ENCODE peak calls at places on chromosomes 13 and 19, in nine cellular contexts. S is astrocyte of the spinal cord; R is neural progenitor cell; M is activated CD8-positive, alpha-beta T cell treated with anti-CD3 and anti-CD28 coated beads, Interleukin-2, amount 10 ng/mL, durations not matched to agents 7 days and 5 days; T is AG09309; Z is SK-N-DZ; V is tibial nerve; J is globus pallidus; G is iris pigment epithelial cell. Q is an unnamed sample.

GRCh38 chr13:49348748-49349147 is 95.1 kb downstream of the CAB39L start:
- DNase-seq in S (no peak), R (peak; percentile 31), M (no peak), T (no peak), Z (no peak), V (no peak), J (no peak), G (no peak), Q (no peak)

GRCh38 chr19:14337510-14337909 is 43.7 kb upstream of the ADGRE5 start:
- DNase-seq in S (no peak), R (peak; percentile 58), M (peak; percentile 45), T (no peak), Z (no peak), V (no peak), J (no peak), G (peak; percentile 20), Q (no peak)

GRCh38 chr19:8135946-8136618 is 13.3 kb downstream of the FBN3 start:
- DNase-seq in S (no peak), R (no peak), M (no peak), T (no peak), Z (no peak), V (no peak), J (no peak), G (no peak), Q (no peak)

GRCh38 chr19:46878613-46879375 is 18.0 kb downstream of the ARHGAP35 start:
- DNase-seq in S (peak; percentile 93), R (no peak), M (no peak), T (no peak), Z (no peak), V (no peak), J (no peak), G (peak; percentile 94), Q (peak; percentile 48)

GRCh38 chr13:64917566-64917965 is 2312.6 kb downstream of the PCDH9 start:
- DNase-seq in S (no peak), R (no peak), M (no peak), T (no peak), Z (no peak), V (no peak), J (no peak), G (no peak), Q (no peak)

GRCh38 chr19:11489378-11489777 is 8.5 kb upstream of the ELAVL3 start:
- DNase-seq in S (no peak), R (no peak), M (no peak), T (no peak), Z (no peak), V (no peak), J (no peak), G (no peak), Q (no peak)

GRCh38 chr13:31997641-31998040 is 33.9 kb upstream of the FRY start:
- DNase-seq in S (no peak), R (no peak), M (no peak), T (no peak), Z (no peak), V (no peak), J (no peak), G (no peak), Q (no peak)

GRCh38 chr19:53912653-53913052 is 3.6 kb downstream of the CACNG7 start:
- DNase-seq in S (no peak), R (peak; percentile 51), M (no peak), T (no peak), Z (no peak), V (no peak), J (no peak), G (no peak), Q (no peak)

GRCh38 chr19:46579286-46579944 is 21.7 kb upstream of the CALM3 start:
- DNase-seq in S (no peak), R (peak; percentile 55), M (peak; percentile 52), T (no peak), Z (peak; percentile 50), V (no peak), J (peak; percentile 24), G (no peak), Q (no peak)

GRCh38 chr19:16661480-16662034 is 618 bp downstream of the TMEM38A start:
- DNase-seq in S (no peak), R (peak; percentile 16), M (peak; percentile 25), T (no peak), Z (peak; percentile 12), V (peak; percentile 17), J (peak; percentile 26), G (no peak), Q (no peak)

GRCh38 chr19:27773318-27774094 is 1439.4 kb downstream of the UQCRFS1 start:
- DNase-seq in S (no peak), R (no peak), M (no peak), T (no peak), Z (no peak), V (no peak), J (no peak), G (no peak), Q (no peak)